ENCODE peak calls at places on chromosomes 13 and 19, in four cellular contexts. P is stomach, J is upper lobe of left lung, L is GM23338. O is an unnamed sample.
A peak's percentile ranks its signal among the peaks of the same experiment; 100 is the strongest.

GRCh38 chr13:98461525-98462240 is 115.2 kb downstream of the STK24 start:
- DNase-seq in P (no peak), J (no peak), L (no peak), O (no peak)

GRCh38 chr19:10565028-10565566 is 713 bp downstream of the KRI1 start:
- DNase-seq in P (peak; percentile 35), J (peak; percentile 45), L (peak; percentile 75), O (peak; percentile 76)

GRCh38 chr19:8663920-8664670 is 33.7 kb downstream of the NFILZ start:
- DNase-seq in P (no peak), J (peak; percentile 36), L (peak; percentile 53), O (no peak)

GRCh38 chr13:30576528-30576927 is 41.2 kb upstream of the USPL1 start:
- DNase-seq in P (no peak), J (no peak), L (no peak), O (no peak)

GRCh38 chr19:10884273-10884672 is 12.9 kb downstream of the CARM1 start:
- DNase-seq in P (no peak), J (no peak), L (no peak), O (no peak)

GRCh38 chr13:22926176-22927007 is 254.4 kb upstream of the SGCG start:
- DNase-seq in P (no peak), J (peak; percentile 67), L (peak; percentile 82), O (no peak)

GRCh38 chr13:46866150-46866549 is 30.7 kb downstream of the HTR2A start:
- DNase-seq in P (no peak), J (peak; percentile 90), L (peak; percentile 15), O (peak; percentile 21)

GRCh38 chr19:29702958-29703320 is 12.1 kb downstream of the C19orf12 start:
- DNase-seq in P (no peak), J (no peak), L (no peak), O (no peak)

GRCh38 chr13:112574476-112575294 is 13.3 kb downstream of the TUBGCP3 start:
- DNase-seq in P (no peak), J (no peak), L (no peak), O (no peak)

GRCh38 chr19:11680689-11681302 is 58.0 kb downstream of the ZNF823 start:
- DNase-seq in P (no peak), J (no peak), L (no peak), O (no peak)

GRCh38 chr13:29920018-29920643 is 69.7 kb upstream of the UBL3 start:
- DNase-seq in P (no peak), J (no peak), L (no peak), O (no peak)

GRCh38 chr19:14599548-14600147 is 16.8 kb downstream of the CLEC17A start:
- DNase-seq in P (no peak), J (no peak), L (no peak), O (no peak)

DNA sequence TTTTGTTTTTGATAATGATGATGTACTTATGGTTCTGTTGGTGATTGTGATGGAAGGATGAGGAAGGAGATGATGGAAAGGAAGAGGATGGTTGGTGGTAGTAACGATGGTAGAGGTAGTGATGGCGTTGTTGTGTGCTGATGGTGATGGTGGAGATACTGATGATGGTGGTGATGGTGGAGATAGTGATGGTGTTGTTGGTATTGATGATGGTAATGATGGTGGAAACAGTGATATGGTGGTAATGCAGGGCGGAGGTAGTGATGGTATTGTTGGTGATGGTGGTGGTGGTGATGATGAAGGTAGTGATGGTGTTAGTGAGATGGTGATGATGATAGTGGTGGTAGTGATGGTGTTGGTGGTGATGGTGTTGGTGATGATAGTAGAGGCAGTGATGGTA is 12.7 kb downstream of the CLEC17A start:
- DNase-seq in P (no peak), J (no peak), L (no peak), O (no peak)
- TF ChIP-seq POLR2AphosphoS5 in P (no peak), J (no peak), L (no peak), O (no peak)

GRCh38 chr19:13016628-13017305 is 21.5 kb downstream of the NFIX start:
- DNase-seq in P (no peak), J (no peak), L (peak; percentile 48), O (no peak)
- H3K4me1 ChIP-seq in P (peaks cover 91% of the 10 kb centered on the region), J (peaks cover 88% of the 10 kb centered on the region), L (peaks cover 90% of the 10 kb centered on the region), O (peaks cover 43% of the 10 kb centered on the region)

DNA sequence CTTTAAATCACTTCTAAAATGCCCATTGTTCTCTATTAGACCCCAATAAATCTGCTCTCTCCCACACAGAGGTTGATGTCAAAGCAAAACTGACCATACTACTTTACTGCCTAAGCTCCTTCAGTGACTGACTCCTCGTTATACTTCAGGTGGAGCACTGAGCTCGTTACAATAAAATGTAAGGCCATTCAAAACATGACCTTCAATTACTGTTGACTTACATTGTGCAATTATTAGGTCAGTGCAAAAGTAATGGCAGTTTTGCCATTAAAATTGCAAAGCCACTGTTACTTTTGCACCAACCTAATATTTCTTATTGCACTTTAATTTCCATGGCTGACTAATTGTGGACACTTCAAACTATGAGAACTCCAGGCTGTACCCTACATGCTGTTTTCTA is 314.9 kb downstream of the MZT1 start:
- DNase-seq in P (no peak), J (no peak), L (no peak), O (no peak)
- TF ChIP-seq POLR2AphosphoS5 in P (no peak), J (no peak), L (no peak), O (no peak)

DNA sequence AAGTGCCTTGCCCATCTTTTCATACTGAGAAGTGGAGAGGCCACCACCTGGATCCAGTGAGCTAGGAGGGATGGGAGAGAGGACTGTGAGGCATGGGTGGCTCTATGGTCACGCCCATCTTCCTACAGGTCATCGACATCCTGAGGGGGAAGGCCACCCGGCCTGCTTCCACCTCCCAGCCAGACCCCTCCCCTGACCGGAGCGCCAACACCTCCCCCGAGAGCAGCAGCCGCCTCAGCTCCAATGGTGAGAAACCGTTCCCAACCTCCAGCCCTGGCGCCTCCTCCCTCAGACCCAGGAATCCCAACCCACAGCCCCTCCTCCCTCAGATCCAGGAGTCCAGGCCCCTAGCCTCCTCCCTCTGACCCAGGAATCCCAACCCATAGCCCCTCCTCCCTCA is 10.1 kb downstream of the BCL3 start:
- DNase-seq in P (no peak), J (no peak), L (peak; percentile 86), O (peak; percentile 45)
- H3K4me1 ChIP-seq in P (peaks cover 55% of the 10 kb centered on the region), J (peaks cover 50% of the 10 kb centered on the region), L (peaks cover 27% of the 10 kb centered on the region), O (peaks cover 21% of the 10 kb centered on the region)

GRCh38 chr13:110018009-110018408 is 231.6 kb upstream of the IRS2 start:
- DNase-seq in P (no peak), J (no peak), L (no peak), O (no peak)

GRCh38 chr13:110015253-110015652 is 228.9 kb upstream of the IRS2 start:
- DNase-seq in P (peak; percentile 71), J (no peak), L (no peak), O (no peak)

GRCh38 chr13:110012102-110012739 is 225.8 kb upstream of the IRS2 start:
- DNase-seq in P (no peak), J (no peak), L (no peak), O (no peak)

GRCh38 chr13:110014719-110015118 is 228.3 kb upstream of the IRS2 start:
- DNase-seq in P (no peak), J (no peak), L (no peak), O (no peak)

DNA sequence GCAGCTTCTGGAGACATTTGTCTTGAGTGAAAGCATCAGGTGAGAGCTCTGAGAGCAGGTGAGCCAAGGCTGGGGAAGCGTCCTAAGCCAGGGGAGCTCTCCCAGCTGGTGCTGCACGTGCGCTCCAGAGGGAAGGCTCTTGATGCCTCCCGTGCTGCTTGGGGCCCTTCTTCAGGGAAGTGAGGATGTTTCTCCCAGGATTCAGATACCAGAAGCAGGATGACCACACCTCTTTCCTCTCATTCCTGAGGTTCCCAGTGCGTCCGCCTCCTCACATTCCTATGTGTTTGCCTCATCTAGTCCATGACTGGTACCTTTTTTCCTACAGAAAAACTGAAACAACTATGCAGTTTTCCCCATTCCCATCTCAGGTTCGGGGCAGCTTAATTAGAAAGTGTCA is 231.0 kb upstream of the IRS2 start:
- DNase-seq in P (no peak), J (no peak), L (peak; percentile 53), O (no peak)
- TF ChIP-seq POLR2AphosphoS5 in P (no peak), J (no peak), L (no peak), O (peak; percentile 53)

DNA sequence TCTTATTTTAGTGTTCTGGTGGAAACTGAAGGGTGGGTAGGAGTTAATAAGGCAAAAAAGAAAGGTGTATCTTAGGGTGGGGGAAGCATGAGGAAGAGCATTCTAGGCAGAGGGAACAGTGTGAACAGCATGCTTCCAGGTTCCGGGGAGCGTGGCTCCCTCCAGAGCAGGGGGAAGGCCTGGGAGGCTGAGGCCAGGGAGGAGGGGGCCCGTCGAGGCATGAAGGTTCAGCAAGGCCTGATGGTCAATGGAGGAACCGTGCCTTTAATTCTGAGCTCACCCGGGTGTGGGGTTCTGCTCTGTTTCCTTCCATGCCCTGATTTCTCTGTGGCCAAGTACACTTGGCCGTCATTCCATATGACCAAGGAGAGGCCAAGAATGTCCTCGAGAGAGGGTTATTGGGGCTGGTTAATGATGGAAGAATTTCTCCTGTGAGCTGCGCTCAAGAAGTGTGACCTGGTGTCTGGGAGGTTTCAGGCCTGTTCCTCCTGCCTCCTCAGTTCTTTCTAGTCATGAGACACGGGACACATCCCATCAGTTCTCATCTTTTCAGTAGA is 73.5 kb downstream of the SIPA1L3 start:
- DNase-seq in P (no peak), J (peak; percentile 42), L (no peak), O (no peak)
- H3K4me1 ChIP-seq in P (peaks cover 17% of the 10 kb centered on the region), J (peaks cover 16% of the 10 kb centered on the region), L (no peaks in the 10 kb centered on the region), O (peaks cover 6% of the 10 kb centered on the region)

GRCh38 chr19:18017275-18018083 is 9.5 kb downstream of the ARRDC2 start:
- DNase-seq in P (no peak), J (peak; percentile 57), L (no peak), O (no peak)

GRCh38 chr19:18021121-18021755 is 13.3 kb downstream of the ARRDC2 start:
- DNase-seq in P (peak; percentile 88), J (peak; percentile 88), L (no peak), O (no peak)

GRCh38 chr19:18023596-18024212 is 15.7 kb downstream of the ARRDC2 start:
- DNase-seq in P (peak; percentile 64), J (peak; percentile 91), L (no peak), O (no peak)

DNA sequence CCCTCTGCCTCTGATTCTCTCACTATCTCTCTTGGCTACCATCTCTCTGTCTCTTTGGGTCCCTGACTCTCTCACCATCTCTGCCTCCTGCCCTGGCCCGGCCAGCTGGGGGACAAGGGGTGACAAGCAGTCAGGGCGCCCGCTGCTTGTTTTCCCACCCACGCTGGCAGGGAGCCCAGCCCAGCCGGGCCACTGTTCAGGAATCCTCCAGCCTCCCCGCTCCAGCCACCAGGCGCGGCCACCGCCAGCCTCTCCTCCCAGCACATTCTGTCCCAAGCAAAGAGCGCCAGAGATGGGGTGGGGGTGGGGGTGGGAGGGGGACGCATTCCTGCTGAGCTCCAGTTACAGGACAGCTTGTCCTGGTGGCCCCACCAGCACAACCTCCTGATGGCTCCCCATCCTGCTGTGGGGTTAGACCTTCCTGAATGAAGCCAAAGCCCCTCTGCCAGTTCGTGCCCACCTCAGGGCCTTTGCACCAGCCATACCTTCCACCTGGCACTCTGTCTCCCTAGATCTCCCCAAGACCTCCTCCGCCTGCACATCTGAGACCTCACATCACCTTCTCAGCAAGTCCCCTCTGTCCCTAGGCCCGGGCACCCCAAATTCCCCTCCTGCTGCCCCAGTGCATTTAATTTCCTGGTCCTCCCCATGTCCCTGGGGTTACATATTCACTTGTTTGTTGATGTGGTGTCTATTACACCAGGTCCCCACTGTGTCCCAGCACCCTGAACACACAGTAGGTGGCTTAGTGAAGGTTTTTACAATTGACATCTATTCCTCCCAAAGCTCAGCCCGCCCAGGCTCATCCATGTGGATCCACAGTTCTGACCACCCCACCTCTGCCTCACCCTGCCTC is 12.5 kb downstream of the ARRDC2 start:
- DNase-seq in P (peak; percentile 95), J (peak; percentile 89), L (no peak), O (peak; percentile 58)
- TF ChIP-seq POLR2AphosphoS5 in P (no peak), J (peak; percentile 90), L (no peak), O (no peak)

O was measured in SK-N-SH.